ENCODE peak calls at places on chromosome 10, in five cellular contexts. One of them, this sample, is unnamed.
A peak's percentile ranks its signal among the peaks of the same experiment; 100 is the strongest.

GRCh38 chr10:60733189-60733815 is 45.0 kb upstream of the CDK1 start:
- DNase-seq in iPS DF 6.9: peak; percentile 45
- DNase-seq in stimulated activated CD4-positive, alpha-beta T cell treated with anti-CD3 and anti-CD28 coated beads, Interleukin-4, amount 100 ng/mL, for 24 hours: peak; percentile 42
- DNase-seq in naive thymus-derived CD8-positive, alpha-beta T cell: peak; percentile 17
- DNase-seq in CD4-positive, CD25-positive, alpha-beta regulatory T cell: peak; percentile 26
- DNase-seq in this sample: no peak

GRCh38 chr10:6494934-6495592 is 85.0 kb downstream of the PRKCQ start:
- DNase-seq in CD4-positive, CD25-positive, alpha-beta regulatory T cell: peak; percentile 72
- DNase-seq in naive thymus-derived CD8-positive, alpha-beta T cell: peak; percentile 49
- DNase-seq in iPS DF 6.9: no peak
- DNase-seq in stimulated activated CD4-positive, alpha-beta T cell treated with anti-CD3 and anti-CD28 coated beads, Interleukin-4, amount 100 ng/mL, for 24 hours: peak; percentile 46
- DNase-seq in this sample: no peak

GRCh38 chr10:83881647-83882046 is 257.7 kb upstream of the GHITM start:
- DNase-seq in iPS DF 6.9: no peak
- DNase-seq in stimulated activated CD4-positive, alpha-beta T cell treated with anti-CD3 and anti-CD28 coated beads, Interleukin-4, amount 100 ng/mL, for 24 hours: no peak
- DNase-seq in CD4-positive, CD25-positive, alpha-beta regulatory T cell: no peak
- DNase-seq in naive thymus-derived CD8-positive, alpha-beta T cell: no peak
- DNase-seq in this sample: no peak

GRCh38 chr10:113524539-113525490 is 28.0 kb upstream of the HABP2 start:
- DNase-seq in naive thymus-derived CD8-positive, alpha-beta T cell: no peak
- DNase-seq in CD4-positive, CD25-positive, alpha-beta regulatory T cell: no peak
- DNase-seq in stimulated activated CD4-positive, alpha-beta T cell treated with anti-CD3 and anti-CD28 coated beads, Interleukin-4, amount 100 ng/mL, for 24 hours: no peak
- DNase-seq in iPS DF 6.9: no peak
- DNase-seq in this sample: no peak

GRCh38 chr10:113087082-113088029 is 137.3 kb downstream of the TCF7L2 start:
- DNase-seq in stimulated activated CD4-positive, alpha-beta T cell treated with anti-CD3 and anti-CD28 coated beads, Interleukin-4, amount 100 ng/mL, for 24 hours: no peak
- DNase-seq in naive thymus-derived CD8-positive, alpha-beta T cell: no peak
- DNase-seq in CD4-positive, CD25-positive, alpha-beta regulatory T cell: no peak
- DNase-seq in iPS DF 6.9: peak; percentile 43
- DNase-seq in this sample: peak; percentile 77

GRCh38 chr10:66622050-66622449 is 303.8 kb upstream of the LRRTM3 start:
- DNase-seq in naive thymus-derived CD8-positive, alpha-beta T cell: no peak
- DNase-seq in CD4-positive, CD25-positive, alpha-beta regulatory T cell: no peak
- DNase-seq in stimulated activated CD4-positive, alpha-beta T cell treated with anti-CD3 and anti-CD28 coated beads, Interleukin-4, amount 100 ng/mL, for 24 hours: no peak
- DNase-seq in iPS DF 6.9: no peak
- DNase-seq in this sample: no peak

GRCh38 chr10:88318803-88319202 is 264.3 kb downstream of the RNLS start:
- DNase-seq in naive thymus-derived CD8-positive, alpha-beta T cell: no peak
- DNase-seq in CD4-positive, CD25-positive, alpha-beta regulatory T cell: no peak
- DNase-seq in iPS DF 6.9: peak; percentile 22
- DNase-seq in stimulated activated CD4-positive, alpha-beta T cell treated with anti-CD3 and anti-CD28 coated beads, Interleukin-4, amount 100 ng/mL, for 24 hours: no peak
- DNase-seq in this sample: peak; percentile 6

GRCh38 chr10:128854965-128855364 is 612.1 kb upstream of the MGMT start:
- DNase-seq in iPS DF 6.9: no peak
- DNase-seq in naive thymus-derived CD8-positive, alpha-beta T cell: no peak
- DNase-seq in stimulated activated CD4-positive, alpha-beta T cell treated with anti-CD3 and anti-CD28 coated beads, Interleukin-4, amount 100 ng/mL, for 24 hours: no peak
- DNase-seq in CD4-positive, CD25-positive, alpha-beta regulatory T cell: no peak
- DNase-seq in this sample: peak; percentile 3

GRCh38 chr10:75197906-75198305 is 12.7 kb upstream of the VDAC2 start:
- DNase-seq in iPS DF 6.9: no peak
- DNase-seq in CD4-positive, CD25-positive, alpha-beta regulatory T cell: no peak
- DNase-seq in naive thymus-derived CD8-positive, alpha-beta T cell: no peak
- DNase-seq in stimulated activated CD4-positive, alpha-beta T cell treated with anti-CD3 and anti-CD28 coated beads, Interleukin-4, amount 100 ng/mL, for 24 hours: no peak
- DNase-seq in this sample: no peak

GRCh38 chr10:34351161-34351560 is 463.9 kb downstream of the PARD3 start:
- DNase-seq in CD4-positive, CD25-positive, alpha-beta regulatory T cell: no peak
- DNase-seq in stimulated activated CD4-positive, alpha-beta T cell treated with anti-CD3 and anti-CD28 coated beads, Interleukin-4, amount 100 ng/mL, for 24 hours: no peak
- DNase-seq in naive thymus-derived CD8-positive, alpha-beta T cell: no peak
- DNase-seq in iPS DF 6.9: no peak
- DNase-seq in this sample: no peak

This sample was measured in NT2/D1.